ENCODE peak calls at places on chromosomes 6 and 20, in ten cellular contexts. S, Z, G, I, Q, N, V, X, Y and C are unnamed samples.
A peak's percentile ranks its signal among the peaks of the same experiment; 100 is the strongest.

GRCh38 chr6:35498407-35499045 is 1.6 kb upstream of the TEAD3 start:
- DNase-seq in S (no peak), Z (no peak), G (no peak), I (no peak), Q (no peak), N (no peak), V (no peak), X (no peak), Y (no peak), C (no peak)

GRCh38 chr20:44006578-44006977 is 91.9 kb downstream of the TOX2 start:
- DNase-seq in S (no peak), Z (no peak), G (no peak), I (no peak), Q (no peak), N (no peak), V (no peak), X (no peak), Y (no peak), C (no peak)

GRCh38 chr6:143940011-143940597 is 68.0 kb downstream of the PLAGL1 start:
- DNase-seq in S (no peak), Z (no peak), G (peak; percentile 49), I (no peak), Q (peak; percentile 66), N (peak; percentile 21), V (peak; percentile 30), X (peak; percentile 60), Y (peak; percentile 59), C (peak; percentile 36)

GRCh38 chr6:24494726-24495515 is at the start of gene ALDH5A1:
- DNase-seq in S (peak; percentile 61), Z (peak; percentile 84), G (peak; percentile 72), I (peak; percentile 81), Q (peak; percentile 70), N (peak; percentile 38), V (no peak), X (peak; percentile 73), Y (peak; percentile 62), C (peak; percentile 84)

GRCh38 chr20:60863548-60863947 is 388.5 kb upstream of the CDH4 start:
- DNase-seq in S (no peak), Z (no peak), G (no peak), I (no peak), Q (no peak), N (no peak), V (no peak), X (no peak), Y (no peak), C (no peak)

GRCh38 chr6:139777202-139777970 is 402.9 kb upstream of the CITED2 start:
- DNase-seq in S (no peak), Z (no peak), G (no peak), I (no peak), Q (no peak), N (no peak), V (no peak), X (no peak), Y (no peak), C (no peak)

GRCh38 chr6:12361042-12361765 is 71.0 kb downstream of the EDN1 start:
- DNase-seq in S (no peak), Z (no peak), G (no peak), I (no peak), Q (no peak), N (no peak), V (no peak), X (no peak), Y (no peak), C (no peak)

GRCh38 chr20:48846516-48847492 is 19.0 kb upstream of the PREX1 start:
- DNase-seq in S (no peak), Z (peak; percentile 72), G (no peak), I (no peak), Q (peak; percentile 54), N (no peak), V (peak; percentile 93), X (no peak), Y (no peak), C (no peak)

GRCh38 chr20:14951105-14951504 is 613.7 kb upstream of the FLRT3 start:
- DNase-seq in S (no peak), Z (no peak), G (no peak), I (no peak), Q (no peak), N (no peak), V (no peak), X (no peak), Y (no peak), C (no peak)

GRCh38 chr20:1415667-1416468 is 23.0 kb upstream of the FKBP1A start:
- DNase-seq in S (no peak), Z (no peak), G (no peak), I (no peak), Q (peak; percentile 94), N (no peak), V (no peak), X (no peak), Y (peak; percentile 91), C (no peak)

GRCh38 chr20:12201289-12201991 is 283.7 kb downstream of the BTBD3 start:
- DNase-seq in S (no peak), Z (no peak), G (no peak), I (no peak), Q (no peak), N (no peak), V (no peak), X (no peak), Y (no peak), C (no peak)

GRCh38 chr6:43172127-43173007 is 1.3 kb downstream of the SRF start:
- DNase-seq in S (peak; percentile 65), Z (peak; percentile 66), G (peak; percentile 39), I (peak; percentile 66), Q (peak; percentile 24), N (peak; percentile 18), V (no peak), X (peak; percentile 55), Y (peak; percentile 29), C (peak; percentile 65)

GRCh38 chr6:13454286-13455221 is 32.8 kb downstream of the GFOD1 start:
- DNase-seq in S (no peak), Z (no peak), G (peak; percentile 32), I (peak; percentile 45), Q (no peak), N (peak; percentile 51), V (peak; percentile 56), X (peak; percentile 31), Y (no peak), C (peak; percentile 16)

DNA sequence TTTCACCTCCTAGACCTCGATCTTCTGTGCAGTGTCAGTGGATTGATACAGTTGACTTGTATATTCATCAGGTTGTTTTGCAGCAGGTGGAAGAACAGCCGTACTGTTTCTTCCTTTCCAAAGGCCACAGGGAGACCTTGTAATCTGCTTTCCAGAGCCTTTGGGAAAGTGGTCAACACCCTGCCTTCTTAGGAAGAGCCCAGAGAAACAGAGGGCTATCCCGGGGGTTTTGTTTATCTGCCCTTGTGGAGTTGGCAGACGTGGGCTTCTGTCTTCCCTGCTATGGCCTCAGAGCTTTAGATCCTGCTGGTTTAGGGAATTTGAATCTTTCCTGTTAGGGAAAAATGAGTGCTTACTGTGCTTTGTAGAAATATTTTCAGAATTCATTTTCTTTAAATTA is 19.6 kb downstream of the STX16 start:
- DNase-seq in S (no peak), Z (peak; percentile 42), G (no peak), I (no peak), Q (no peak), N (no peak), V (no peak), X (no peak), Y (no peak), C (no peak)
- TF ChIP-seq POLR2A in S (no peak), Z (no peak), G (no peak), I (no peak), Q (no peak), N (no peak), V (no peak), X (no peak), Y (no peak), C (no peak)

GRCh38 chr6:161169690-161170089 is 104.2 kb downstream of the AGPAT4 start:
- DNase-seq in S (no peak), Z (no peak), G (peak; percentile 40), I (no peak), Q (no peak), N (peak; percentile 58), V (no peak), X (peak; percentile 29), Y (no peak), C (peak; percentile 68)
- H3K27ac ChIP-seq in S (no peak overlapping the region), Z (no peak overlapping the region), G (no peak overlapping the region), I (no peak overlapping the region), Q (no peak overlapping the region), N (no peak overlapping the region), V (no peak overlapping the region), X (no peak overlapping the region), Y (no peak overlapping the region), C (no peak overlapping the region)

GRCh38 chr20:63624486-63624885 is 2.4 kb downstream of the GMEB2 start:
- DNase-seq in S (no peak), Z (no peak), G (no peak), I (no peak), Q (peak; percentile 40), N (no peak), V (no peak), X (peak; percentile 5), Y (peak; percentile 80), C (no peak)
- TF ChIP-seq CTCF in S (no peak), Z (no peak), G (no peak), I (no peak), Q (no peak), N (no peak), V (no peak), X (no peak), Y (peak; percentile 61), C (no peak)

GRCh38 chr6:33018904-33019303 is 9.5 kb upstream of the HLA-DOA start:
- DNase-seq in S (peak; percentile 36), Z (no peak), G (peak; percentile 74), I (peak; percentile 82), Q (no peak), N (peak; percentile 53), V (peak; percentile 38), X (peak; percentile 83), Y (no peak), C (peak; percentile 86)
- TF ChIP-seq POLR2A in S (no peak), Z (no peak), G (no peak), I (no peak), Q (no peak), N (peak; percentile 33), V (no peak), X (peak; percentile 48), Y (no peak), C (peak; percentile 56)

DNA sequence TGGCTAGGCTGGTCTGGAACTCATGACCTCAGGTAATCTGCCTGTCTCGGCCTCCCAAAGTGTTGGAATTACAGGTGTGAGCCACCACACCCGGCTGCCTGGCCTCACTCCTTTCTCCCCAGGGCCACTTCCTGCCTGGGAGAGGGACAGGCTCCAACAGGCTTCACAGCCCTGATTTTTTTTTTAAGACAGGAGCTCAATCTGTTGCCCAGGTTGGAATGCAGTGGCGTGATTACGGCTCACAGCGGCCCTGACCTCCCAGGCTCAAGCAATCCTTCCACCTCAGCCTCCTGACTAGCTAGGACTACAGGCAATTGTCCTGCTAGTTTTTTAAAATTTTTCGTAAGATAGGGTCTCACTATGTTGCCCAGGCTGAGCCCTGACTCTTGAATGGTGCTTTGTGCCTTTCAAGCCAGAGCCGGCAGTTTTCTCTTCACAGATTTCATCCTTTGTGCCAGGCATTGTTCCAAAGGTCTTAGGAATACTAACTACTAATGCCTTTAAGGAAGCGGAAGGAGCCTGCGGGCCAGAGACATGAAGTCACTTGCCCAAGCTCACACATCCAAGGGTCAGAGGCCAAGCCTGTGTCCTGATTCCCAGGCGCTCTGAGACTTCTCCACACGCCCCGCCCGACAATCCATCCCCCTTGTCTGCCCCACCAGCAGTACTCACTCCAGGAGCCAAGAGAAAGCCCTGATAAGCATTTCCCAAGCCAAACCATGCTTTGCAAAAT is 19.2 kb downstream of the CAPN11 start:
- DNase-seq in S (no peak), Z (no peak), G (no peak), I (peak; percentile 80), Q (peak; percentile 33), N (peak; percentile 53), V (no peak), X (peak; percentile 63), Y (no peak), C (peak; percentile 21)
- H3K27ac ChIP-seq in S (no peak overlapping the region), Z (no peak overlapping the region), G (peak overlapping the region; percentile 31), I (peak overlapping the region; percentile 63), Q (no peak overlapping the region), N (no peak overlapping the region), V (no peak overlapping the region), X (peak overlapping the region; percentile 32), Y (no peak overlapping the region), C (no peak overlapping the region)